ENCODE peak calls at places on chromosomes 1 and 21, in five cellular contexts. One of them, this sample, is unnamed.
A peak's percentile ranks its signal among the peaks of the same experiment; 100 is the strongest.

GRCh38 chr1:207218512-207219352 is 102.7 kb upstream of the CD55 start:
- DNase-seq in stomach: peak; percentile 51
- DNase-seq in body of pancreas: no peak
- DNase-seq in A549: no peak
- DNase-seq in prostate gland: no peak
- DNase-seq in this sample: no peak

GRCh38 chr1:70685300-70686286 is 274.5 kb downstream of the CTH start:
- DNase-seq in body of pancreas: peak; percentile 75
- DNase-seq in prostate gland: peak; percentile 27
- DNase-seq in A549: peak; percentile 11
- DNase-seq in stomach: peak; percentile 69
- DNase-seq in this sample: peak; percentile 7

GRCh38 chr1:229229721-229230135 is 41.2 kb upstream of the RAB4A start:
- DNase-seq in stomach: peak; percentile 76
- DNase-seq in A549: no peak
- DNase-seq in body of pancreas: peak; percentile 62
- DNase-seq in prostate gland: peak; percentile 85
- DNase-seq in this sample: no peak

GRCh38 chr1:173870252-173871075 is 2.3 kb downstream of the ZBTB37 start:
- DNase-seq in stomach: peak; percentile 54
- DNase-seq in body of pancreas: peak; percentile 48
- DNase-seq in prostate gland: no peak
- DNase-seq in A549: no peak
- DNase-seq in this sample: peak; percentile 27

GRCh38 chr1:37661401-37661800 is 26.7 kb upstream of the RSPO1 start:
- DNase-seq in stomach: no peak
- DNase-seq in body of pancreas: no peak
- DNase-seq in A549: no peak
- DNase-seq in prostate gland: no peak
- DNase-seq in this sample: no peak

GRCh38 chr1:202113690-202114300 is 8.9 kb upstream of the GPR37L1 start:
- DNase-seq in body of pancreas: no peak
- DNase-seq in stomach: no peak
- DNase-seq in prostate gland: no peak
- DNase-seq in A549: no peak
- DNase-seq in this sample: no peak

GRCh38 chr1:201399352-201400126 is 415 bp upstream of the LAD1 start:
- DNase-seq in A549: no peak
- DNase-seq in body of pancreas: peak; percentile 86
- DNase-seq in prostate gland: peak; percentile 55
- DNase-seq in stomach: peak; percentile 84
- DNase-seq in this sample: no peak

GRCh38 chr1:88519156-88519555 is 164.9 kb upstream of the PKN2 start:
- DNase-seq in body of pancreas: no peak
- DNase-seq in prostate gland: no peak
- DNase-seq in stomach: no peak
- DNase-seq in A549: no peak
- DNase-seq in this sample: no peak

GRCh38 chr21:36148886-36149285 is 7.7 kb upstream of the DOP1B start:
- DNase-seq in stomach: no peak
- DNase-seq in A549: no peak
- DNase-seq in prostate gland: no peak
- DNase-seq in body of pancreas: no peak
- DNase-seq in this sample: no peak

GRCh38 chr1:169595764-169596711 is 9.8 kb upstream of the F5 start:
- DNase-seq in prostate gland: no peak
- DNase-seq in A549: no peak
- DNase-seq in stomach: no peak
- DNase-seq in body of pancreas: no peak
- DNase-seq in this sample: no peak

GRCh38 chr1:113283914-113284313 is 106.4 kb upstream of the MAGI3 start:
- DNase-seq in stomach: no peak
- DNase-seq in A549: no peak
- DNase-seq in prostate gland: no peak
- DNase-seq in body of pancreas: no peak
- DNase-seq in this sample: no peak

GRCh38 chr1:10383630-10384029 is 15.2 kb upstream of the PGD start:
- DNase-seq in body of pancreas: no peak
- DNase-seq in A549: no peak
- DNase-seq in stomach: no peak
- DNase-seq in prostate gland: no peak
- DNase-seq in this sample: no peak

GRCh38 chr1:15264769-15265168 is 17.7 kb downstream of the FHAD1 start:
- DNase-seq in A549: no peak
- DNase-seq in prostate gland: no peak
- DNase-seq in stomach: no peak
- DNase-seq in body of pancreas: no peak
- DNase-seq in this sample: no peak

GRCh38 chr1:201884472-201884871 is 4.2 kb upstream of the SHISA4 start:
- DNase-seq in body of pancreas: no peak
- DNase-seq in prostate gland: no peak
- DNase-seq in A549: no peak
- DNase-seq in stomach: no peak
- DNase-seq in this sample: no peak

GRCh38 chr1:202205523-202206190 is 12.1 kb downstream of the LGR6 start:
- DNase-seq in prostate gland: no peak
- DNase-seq in A549: no peak
- DNase-seq in body of pancreas: no peak
- DNase-seq in stomach: no peak
- DNase-seq in this sample: no peak

GRCh38 chr1:61160526-61160925 is 78.2 kb downstream of the NFIA start:
- DNase-seq in body of pancreas: no peak
- DNase-seq in prostate gland: no peak
- DNase-seq in stomach: no peak
- DNase-seq in A549: no peak
- DNase-seq in this sample: no peak

GRCh38 chr21:45288441-45288841 is 746 bp upstream of the POFUT2 start:
- DNase-seq in stomach: peak; percentile 30
- DNase-seq in prostate gland: no peak
- DNase-seq in body of pancreas: no peak
- DNase-seq in A549: no peak
- DNase-seq in this sample: no peak
- TF ChIP-seq POLR2A in stomach: no peak
- TF ChIP-seq POLR2A in prostate gland: no peak
- TF ChIP-seq POLR2A in body of pancreas: no peak
- TF ChIP-seq POLR2A in A549: no peak
- TF ChIP-seq POLR2A in this sample: no peak

DNA sequence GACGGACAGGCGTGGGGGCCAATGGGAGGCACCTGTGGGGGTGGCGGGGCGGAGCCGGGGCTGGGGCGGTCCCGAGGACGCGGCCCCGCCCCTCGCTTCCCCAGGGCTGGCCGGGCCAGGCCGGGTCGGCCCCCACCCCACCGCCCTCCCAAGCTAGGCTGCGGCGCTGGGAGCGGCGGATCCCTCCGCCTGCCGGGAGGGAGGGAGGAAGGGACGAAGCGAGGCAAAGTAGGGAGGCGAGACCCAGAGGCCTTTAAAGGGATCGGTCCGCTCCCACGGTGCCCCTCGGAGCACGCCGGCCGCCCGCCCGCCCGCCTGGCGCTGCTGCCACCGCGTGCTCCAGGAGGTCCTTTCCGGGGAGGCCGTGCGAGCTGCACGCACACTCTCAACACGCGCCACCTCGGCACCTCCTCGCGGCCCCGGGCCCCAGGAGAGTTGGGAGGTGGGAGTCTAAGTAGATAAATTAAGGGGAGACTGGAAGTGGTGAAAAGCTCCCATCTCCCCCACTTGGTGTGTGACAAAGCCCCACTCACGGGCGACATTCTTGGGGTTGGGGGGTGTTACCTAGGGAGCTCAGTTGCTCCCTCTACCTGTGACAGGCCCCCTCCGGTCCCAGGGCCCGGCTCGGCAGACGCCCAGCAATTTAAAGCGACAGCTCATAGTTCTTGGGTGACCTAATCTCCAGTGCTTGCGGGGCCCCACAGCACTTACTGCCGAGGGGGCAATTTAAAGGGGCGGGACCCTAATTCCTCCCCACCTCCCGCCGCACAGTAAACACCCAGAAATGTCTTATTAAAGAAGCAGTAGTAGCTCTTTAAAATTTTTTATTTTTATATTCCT is 492 bp upstream of the MEF2D start:
- DNase-seq in body of pancreas: peak; percentile 94
- DNase-seq in stomach: peak; percentile 95
- DNase-seq in prostate gland: peak; percentile 96
- DNase-seq in A549: peak; percentile 91
- DNase-seq in this sample: peak; percentile 91
- TF ChIP-seq POLR2A in body of pancreas: peak; percentile 97
- TF ChIP-seq POLR2A in stomach: peak; percentile 72
- TF ChIP-seq POLR2A in prostate gland: peak; percentile 81
- TF ChIP-seq POLR2A in A549: peak; percentile 57
- TF ChIP-seq POLR2A in this sample: peak; percentile 78

DNA sequence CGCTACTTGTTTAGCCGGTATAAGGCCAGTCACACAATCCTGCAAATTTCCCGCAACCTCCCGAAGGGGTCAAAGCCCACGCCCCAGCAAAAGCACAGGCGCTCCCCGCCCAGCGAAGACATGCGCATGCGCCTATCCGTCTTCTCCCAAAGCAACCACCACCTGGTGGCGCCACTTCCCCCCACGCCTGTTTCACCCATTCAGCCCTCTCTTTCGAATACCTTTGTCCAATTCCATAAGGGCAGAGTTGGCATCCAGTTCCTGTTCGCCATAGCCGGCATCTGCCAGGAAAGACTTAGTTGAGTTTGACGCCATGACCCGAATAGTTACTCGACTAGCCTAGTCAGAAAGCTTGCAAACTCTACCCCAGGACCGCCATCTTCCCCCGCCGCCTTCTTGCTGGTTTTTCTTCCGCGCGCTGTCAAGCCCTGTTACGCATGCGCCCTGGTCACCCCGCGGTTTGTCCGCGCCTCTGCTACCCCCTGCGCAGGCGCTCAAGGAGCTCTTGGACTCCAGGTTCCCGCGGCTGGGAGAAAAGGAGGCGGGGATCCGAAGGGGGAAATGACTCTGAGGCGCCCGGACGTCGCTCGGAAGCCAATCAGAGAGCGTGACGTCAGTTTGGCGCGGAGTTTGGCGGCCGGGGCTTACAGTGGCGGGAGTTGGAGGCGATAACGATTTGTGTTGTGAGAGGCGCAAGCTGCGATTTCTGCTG is at the start of the genes DTL and INTS7:
- DNase-seq in A549: peak; percentile 99
- DNase-seq in body of pancreas: peak; percentile 99
- DNase-seq in stomach: peak; percentile 99
- DNase-seq in prostate gland: peak; percentile 98
- DNase-seq in this sample: peak; percentile 89
- TF ChIP-seq POLR2A in A549: peak; percentile 73
- TF ChIP-seq POLR2A in body of pancreas: no peak
- TF ChIP-seq POLR2A in stomach: no peak
- TF ChIP-seq POLR2A in prostate gland: peak; percentile 45
- TF ChIP-seq POLR2A in this sample: peak; percentile 86

GRCh38 chr1:65149391-65149729 is 1.4 kb downstream of the AK4 start:
- DNase-seq in prostate gland: no peak
- DNase-seq in body of pancreas: no peak
- DNase-seq in A549: no peak
- DNase-seq in stomach: no peak
- DNase-seq in this sample: no peak

GRCh38 chr1:65146908-65147423 is 1.0 kb upstream of the AK4 start:
- DNase-seq in prostate gland: no peak
- DNase-seq in A549: no peak
- DNase-seq in body of pancreas: no peak
- DNase-seq in stomach: no peak
- DNase-seq in this sample: no peak

GRCh38 chr1:65148548-65149390 is 766 bp downstream of the AK4 start:
- DNase-seq in prostate gland: peak; percentile 54
- DNase-seq in stomach: no peak
- DNase-seq in A549: peak; percentile 38
- DNase-seq in body of pancreas: peak; percentile 14
- DNase-seq in this sample: peak; percentile 53

GRCh38 chr1:65149753-65150463 is 1.9 kb downstream of the AK4 start:
- DNase-seq in body of pancreas: no peak
- DNase-seq in A549: no peak
- DNase-seq in stomach: no peak
- DNase-seq in prostate gland: no peak
- DNase-seq in this sample: no peak

GRCh38 chr1:65147424-65148177 is 402 bp upstream of the AK4 start:
- DNase-seq in body of pancreas: peak; percentile 36
- DNase-seq in prostate gland: peak; percentile 46
- DNase-seq in A549: no peak
- DNase-seq in stomach: peak; percentile 71
- DNase-seq in this sample: peak; percentile 44
- TF ChIP-seq POLR2A in body of pancreas: peak; percentile 15
- TF ChIP-seq POLR2A in prostate gland: peak; percentile 27
- TF ChIP-seq POLR2A in A549: no peak
- TF ChIP-seq POLR2A in stomach: no peak
- TF ChIP-seq POLR2A in this sample: no peak

GRCh38 chr1:153532161-153532560 is 3.6 kb downstream of the S100A6 start:
- DNase-seq in stomach: no peak
- DNase-seq in body of pancreas: no peak
- DNase-seq in prostate gland: no peak
- DNase-seq in A549: no peak
- DNase-seq in this sample: no peak
- TF ChIP-seq POLR2A in stomach: no peak
- TF ChIP-seq POLR2A in body of pancreas: no peak
- TF ChIP-seq POLR2A in prostate gland: no peak
- TF ChIP-seq POLR2A in A549: no peak
- TF ChIP-seq POLR2A in this sample: no peak

DNA sequence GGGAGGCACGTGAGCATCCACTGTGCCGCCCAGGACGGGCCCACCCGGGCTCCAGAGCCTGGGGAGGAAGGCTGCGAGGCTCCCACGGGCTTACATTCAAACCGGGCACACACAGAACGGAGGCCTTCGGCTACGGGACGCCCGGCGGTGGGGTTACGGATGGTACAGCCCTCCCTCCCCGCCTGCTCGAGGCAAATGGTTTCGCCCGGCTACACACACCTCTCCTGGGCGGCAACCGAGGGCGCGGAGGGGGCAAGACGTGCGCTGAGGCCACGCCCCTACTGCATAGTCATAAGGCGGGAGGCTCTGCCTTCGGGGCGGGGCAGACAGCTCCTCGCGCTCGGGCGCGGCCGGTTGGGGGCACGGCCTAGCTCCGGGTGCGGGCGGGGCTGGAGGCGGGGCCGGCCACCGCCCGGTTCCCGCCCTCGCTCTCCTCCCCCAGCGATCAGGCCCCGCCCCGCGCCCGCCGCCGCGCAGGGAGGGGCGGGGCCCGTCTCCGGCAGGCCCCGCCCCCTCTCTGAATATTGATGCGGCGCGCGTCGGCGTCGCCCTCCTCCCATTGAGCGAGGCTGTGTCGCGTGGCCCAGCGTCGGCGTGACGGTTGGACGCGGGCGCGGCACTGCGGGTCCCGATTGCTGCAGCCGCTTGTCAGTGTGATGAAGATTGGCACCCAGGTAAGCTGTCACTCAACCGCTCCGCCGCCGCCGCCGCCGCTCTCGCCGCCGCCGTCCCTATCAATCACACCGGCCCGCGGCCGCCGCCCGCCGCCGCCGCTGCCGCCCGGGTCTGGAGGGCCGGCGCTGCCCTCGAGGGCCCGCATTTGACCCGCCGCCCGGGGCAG is at the start of gene PKNOX1:
- DNase-seq in stomach: peak; percentile 100
- DNase-seq in A549: peak; percentile 84
- DNase-seq in body of pancreas: peak; percentile 100
- DNase-seq in prostate gland: peak; percentile 99
- DNase-seq in this sample: peak; percentile 92
- TF ChIP-seq POLR2A in stomach: no peak
- TF ChIP-seq POLR2A in A549: peak; percentile 8
- TF ChIP-seq POLR2A in body of pancreas: peak; percentile 51
- TF ChIP-seq POLR2A in prostate gland: peak; percentile 65
- TF ChIP-seq POLR2A in this sample: no peak